ENCODE peak calls at places on chromosomes 7 and 10, in four cellular contexts. C is upper lobe of right lung, J is pancreas, O is mesenchymal stem cell. T is an unnamed sample.

GRCh38 chr10:56082169-56082568 is 278.9 kb downstream of the ZWINT start:
- DNase-seq in C (no peak), J (no peak), O (no peak), T (no peak)

GRCh38 chr7:143023047-143023446 is 3.9 kb downstream of the OR9A2 start:
- DNase-seq in J (no peak), C (no peak), O (no peak), T (no peak)

GRCh38 chr7:37336259-37336658 is 112.4 kb downstream of the ELMO1 start:
- DNase-seq in C (no peak), J (no peak), O (no peak), T (no peak)

GRCh38 chr10:52379287-52379686 is 65.2 kb downstream of the DKK1 start:
- DNase-seq in C (no peak), J (no peak), O (no peak), T (no peak)

GRCh38 chr10:184911-185310 is 49.7 kb downstream of the ZMYND11 start:
- DNase-seq in O (peak; percentile 56), C (no peak), J (no peak), T (no peak)

GRCh38 chr7:55534916-55535636 is 37.2 kb downstream of the VOPP1 start:
- DNase-seq in J (no peak), O (no peak), C (no peak), T (no peak)

GRCh38 chr10:125554753-125555152 is 128.2 kb downstream of the TEX36 start:
- DNase-seq in J (no peak), O (no peak), C (no peak), T (no peak)

GRCh38 chr10:60958892-60959601 is 15.1 kb upstream of the RHOBTB1 start:
- DNase-seq in O (peak; percentile 73), J (no peak), C (no peak), T (no peak)

GRCh38 chr7:100584046-100584676 is 1.8 kb downstream of the LRCH4 start:
- DNase-seq in O (peak; percentile 85), J (no peak), C (no peak), T (no peak)

GRCh38 chr7:105015631-105015965 is 1.6 kb downstream of the KMT2E start:
- DNase-seq in C (no peak), J (no peak), O (peak; percentile 60), T (no peak)

GRCh38 chr7:30674876-30675275 is 7.4 kb downstream of the CRHR2 start:
- DNase-seq in J (peak; percentile 22), C (no peak), O (no peak), T (no peak)

DNA sequence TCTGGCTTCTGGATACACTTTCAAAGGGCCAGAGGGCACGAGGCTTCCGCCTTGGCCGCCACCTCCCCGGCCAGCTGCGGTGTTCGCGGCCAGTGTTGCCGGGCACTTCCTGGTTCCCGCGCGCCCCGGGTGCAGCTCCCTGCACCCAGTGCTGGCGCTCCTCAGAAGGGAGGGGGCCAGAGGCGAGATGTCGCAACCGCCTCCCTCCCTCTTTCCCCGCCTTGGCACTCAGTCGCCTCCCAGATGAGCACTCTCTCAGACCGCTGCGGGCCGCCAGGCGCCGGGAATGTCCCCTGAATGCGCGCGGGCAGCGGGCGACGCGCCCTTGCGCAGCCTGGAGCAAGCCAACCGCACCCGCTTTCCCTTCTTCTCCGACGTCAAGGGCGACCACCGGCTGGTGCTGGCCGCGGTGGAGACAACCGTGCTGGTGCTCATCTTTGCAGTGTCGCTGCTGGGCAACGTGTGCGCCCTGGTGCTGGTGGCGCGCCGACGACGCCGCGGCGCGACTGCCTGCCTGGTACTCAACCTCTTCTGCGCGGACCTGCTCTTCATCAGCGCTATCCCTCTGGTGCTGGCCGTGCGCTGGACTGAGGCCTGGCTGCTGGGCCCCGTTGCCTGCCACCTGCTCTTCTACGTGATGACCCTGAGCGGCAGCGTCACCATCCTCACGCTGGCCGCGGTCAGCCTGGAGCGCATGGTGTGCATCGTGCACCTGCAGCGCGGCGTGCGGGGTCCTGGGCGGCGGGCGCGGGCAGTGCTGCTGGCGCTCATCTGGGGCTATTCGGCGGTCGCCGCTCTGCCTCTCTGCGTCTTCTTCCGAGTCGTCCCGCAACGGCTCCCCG is at the start of gene FFAR4:
- DNase-seq in O (peak; percentile 8), J (peak; percentile 59), C (peak; percentile 85), T (peak; percentile 53)
- H3K4me3 ChIP-seq in O (peak within 1 kb of the TSS; percentile 41), J (peak within 1 kb of the TSS; percentile 27), C (peak within 1 kb of the TSS; percentile 40), T (peak within 1 kb of the TSS; percentile 33)

GRCh38 chr10:22473459-22473858 is 128.2 kb downstream of the SPAG6 start:
- DNase-seq in J (no peak), C (no peak), O (no peak), T (peak; percentile 22)

GRCh38 chr10:22476601-22477364 is 131.5 kb downstream of the SPAG6 start:
- DNase-seq in O (peak; percentile 12), J (no peak), C (no peak), T (no peak)

GRCh38 chr10:22477365-22478287 is 132.3 kb downstream of the SPAG6 start:
- DNase-seq in J (no peak), O (no peak), C (no peak), T (no peak)

GRCh38 chr10:22475527-22475856 is 130.2 kb downstream of the SPAG6 start:
- DNase-seq in O (no peak), C (no peak), J (no peak), T (no peak)

DNA sequence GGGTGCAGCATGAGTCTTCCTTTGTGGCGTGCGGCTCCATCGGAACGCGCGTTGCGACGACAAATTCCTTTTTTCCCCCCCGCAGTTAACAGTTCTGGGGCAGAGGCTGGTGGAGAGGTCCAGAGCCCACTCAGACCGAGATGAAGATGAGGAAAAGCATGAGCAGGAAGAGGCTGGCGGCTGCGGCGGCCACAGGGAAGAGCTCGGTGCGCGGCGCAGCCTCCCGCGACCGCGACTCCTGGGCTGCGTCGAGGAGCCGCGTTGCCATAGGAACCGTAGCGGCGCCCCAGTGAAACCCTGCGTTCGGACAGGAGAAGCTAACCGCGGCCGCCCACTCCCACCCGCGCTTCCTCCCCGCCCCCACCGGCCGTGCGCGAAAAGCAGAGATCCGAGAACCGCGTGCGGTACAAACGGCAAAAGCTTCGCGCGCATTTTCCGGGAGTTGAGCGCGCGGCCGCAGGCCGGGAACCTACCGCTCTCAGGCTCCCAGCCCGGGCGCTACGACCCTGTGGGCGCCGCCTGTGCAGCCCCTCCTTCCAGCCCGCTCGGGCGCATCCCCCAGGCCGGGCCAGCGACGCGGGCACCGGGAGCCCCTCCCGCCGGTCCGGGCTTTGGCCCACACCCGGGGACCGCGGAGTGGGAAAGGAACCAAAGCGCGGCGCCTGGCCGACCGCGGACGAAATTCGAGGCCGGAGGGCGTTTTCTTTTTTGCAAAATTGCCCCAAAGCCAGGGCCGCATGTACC is 130.7 kb downstream of the SPAG6 start:
- DNase-seq in J (no peak), O (peak; percentile 23), C (no peak), T (peak; percentile 27)
- H3K4me3 ChIP-seq in J (peak overlapping the region; percentile 22), O (peak overlapping the region; percentile 71), C (peak overlapping the region; percentile 36), T (peak overlapping the region; percentile 39)

GRCh38 chr10:127737563-127738511 is 852 bp downstream of the FOXI2 start:
- DNase-seq in J (no peak), O (no peak), C (no peak), T (no peak)
- H3K4me3 ChIP-seq in J (no peak overlapping the region), O (no peak overlapping the region), C (no peak overlapping the region), T (no peak overlapping the region)

GRCh38 chr7:4144171-4144701 is 537.9 kb upstream of the FOXK1 start:
- DNase-seq in J (no peak), O (no peak), C (no peak), T (no peak)
- H3K4me3 ChIP-seq in J (no peak overlapping the region), O (peak overlapping the region; percentile 49), C (no peak overlapping the region), T (no peak overlapping the region)

T was measured in MG63.